ENCODE peak calls at places on chromosomes 13 and 19, in six cellular contexts. G, F, M, J, W and N are unnamed samples. For H3K4me1, the result is how much of the 10 kb centered on the place peaks cover.

GRCh38 chr19:41588497-41589209 is 12.7 kb downstream of the CEACAM21 start:
- DNase-seq in W (peak), J (peak), M (peak), G (no peak), F (no peak), N (peak)

GRCh38 chr19:7871280-7871529 is 3.0 kb downstream of the PRR36 start:
- DNase-seq in M (no peak), G (no peak), F (no peak), J (no peak), W (peak), N (no peak)

GRCh38 chr19:21082011-21082975 is at the start of gene ZNF714:
- DNase-seq in G (peak), F (peak), M (peak), W (peak), J (peak), N (peak)

GRCh38 chr19:38304866-38305429 is 897 bp downstream of the C19orf33 start:
- DNase-seq in W (peak), M (peak), J (no peak), F (no peak), G (peak), N (peak)

GRCh38 chr19:14107581-14108461 is 9.7 kb downstream of the PRKACA start:
- DNase-seq in M (peak), G (no peak), F (no peak), J (no peak), W (no peak), N (peak)

GRCh38 chr13:65830411-65831172 is 1399.5 kb downstream of the PCDH9 start:
- DNase-seq in J (no peak), F (no peak), G (no peak), W (no peak), M (no peak), N (no peak)

GRCh38 chr13:60619461-60619860 is 222.4 kb downstream of the TDRD3 start:
- DNase-seq in J (no peak), F (no peak), M (no peak), G (no peak), W (no peak), N (no peak)

GRCh38 chr19:39307822-39308530 is 11.8 kb downstream of the IFNL1 start:
- DNase-seq in M (no peak), W (peak), J (no peak), F (no peak), G (no peak), N (no peak)

GRCh38 chr19:10105241-10106099 is 692 bp upstream of the PPAN start:
- DNase-seq in F (no peak), W (no peak), G (no peak), J (no peak), M (no peak), N (no peak)

GRCh38 chr13:93361703-93362102 is 135.1 kb downstream of the GPC6 start:
- DNase-seq in G (no peak), M (no peak), J (peak), F (no peak), W (no peak), N (no peak)

GRCh38 chr13:32624441-32624840 is 38.2 kb downstream of the PDS5B start:
- DNase-seq in W (no peak), F (no peak), M (peak), J (peak), G (no peak), N (no peak)

GRCh38 chr19:9073806-9074205 is 13.1 kb upstream of the OR1M1 start:
- DNase-seq in J (no peak), G (no peak), M (no peak), F (no peak), W (peak), N (no peak)

GRCh38 chr13:97743946-97744345 is 209.5 kb upstream of the IPO5 start:
- DNase-seq in G (no peak), J (no peak), F (no peak), W (no peak), M (no peak), N (no peak)

GRCh38 chr19:23925285-23925684 is 10.6 kb downstream of the ZNF726 start:
- DNase-seq in W (no peak), J (no peak), G (no peak), M (no peak), F (no peak), N (no peak)

GRCh38 chr19:29866011-29866410 is 54.2 kb downstream of the CCNE1 start:
- DNase-seq in J (no peak), W (no peak), F (no peak), M (no peak), G (no peak), N (no peak)

GRCh38 chr19:40686882-40687524 is 3.4 kb downstream of the NUMBL start:
- DNase-seq in G (no peak), J (no peak), M (no peak), W (no peak), F (no peak), N (no peak)

GRCh38 chr13:113153810-113154748 is 4.4 kb upstream of the PROZ start:
- DNase-seq in J (peak), G (peak), W (peak), M (peak), F (peak), N (peak)

GRCh38 chr19:38294090-38294489 is 10.0 kb upstream of the C19orf33 start:
- DNase-seq in M (no peak), J (no peak), G (no peak), W (no peak), F (no peak), N (no peak)

GRCh38 chr19:4066176-4066606 is 508 bp downstream of the ZBTB7A start:
- DNase-seq in W (no peak), F (no peak), J (no peak), G (no peak), M (no peak), N (no peak)

DNA sequence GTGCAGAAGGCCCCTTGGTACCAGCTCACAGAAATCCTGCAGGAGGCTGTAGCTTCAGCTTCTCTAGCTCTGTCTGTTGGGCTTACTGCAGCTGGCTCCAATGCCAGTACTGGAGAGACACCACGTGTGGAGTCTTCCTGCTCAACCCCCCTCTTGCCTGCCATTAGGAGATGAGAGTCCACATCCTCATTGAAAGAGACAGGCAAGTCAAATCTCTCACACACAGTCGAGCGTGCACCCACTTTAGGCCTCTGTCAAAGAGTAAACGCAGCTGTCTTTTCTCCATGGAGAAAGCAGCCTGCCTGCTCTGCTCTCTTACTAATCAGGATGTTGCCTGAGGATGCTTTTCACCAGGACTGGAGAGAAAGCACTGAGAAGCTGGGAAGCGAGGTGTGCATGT is 523.0 kb upstream of the NBEA start:
- DNase-seq in W (no peak), G (no peak), M (no peak), F (no peak), J (no peak), N (no peak)
- H3K4me3 ChIP-seq in W (no peak), G (no peak), M (no peak), F (no peak), J (no peak), N (no peak)

GRCh38 chr13:77506874-77507273 is 28.6 kb upstream of the SCEL start:
- DNase-seq in F (no peak), G (peak), M (no peak), J (no peak), W (no peak), N (peak)
- TF ChIP-seq CTCF in F (no peak), G (no peak), M (peak), J (peak), W (no peak), N (peak)

GRCh38 chr19:648904-649733 is 9.4 kb downstream of the FGF22 start:
- DNase-seq in W (no peak), M (no peak), J (no peak), G (no peak), F (no peak), N (no peak)

GRCh38 chr19:647566-648284 is 8.0 kb downstream of the FGF22 start:
- DNase-seq in G (no peak), F (no peak), J (no peak), W (no peak), M (no peak), N (no peak)

GRCh38 chr19:648305-648704 is 8.6 kb downstream of the FGF22 start:
- DNase-seq in W (no peak), F (no peak), G (no peak), J (no peak), M (no peak), N (no peak)

GRCh38 chr19:645912-646797 is 6.5 kb downstream of the FGF22 start:
- DNase-seq in W (no peak), G (no peak), F (no peak), J (no peak), M (no peak), N (no peak)

GRCh38 chr19:646798-647565 is 7.3 kb downstream of the FGF22 start:
- DNase-seq in J (no peak), W (no peak), F (no peak), G (no peak), M (no peak), N (no peak)
- H3K4me1 ChIP-seq in J (under half), W (under half), F (under half), G (under half), M (under half), N (under half)

GRCh38 chr13:24274452-24274971 is 34.9 kb upstream of the C1QTNF9 start:
- DNase-seq in W (no peak), G (no peak), J (peak), M (no peak), F (no peak), N (no peak)
- H3K4me3 ChIP-seq in W (no peak), G (no peak), J (no peak), M (no peak), F (no peak), N (no peak)

GRCh38 chr13:45700971-45701900 is 884 bp upstream of the CBY2 start:
- DNase-seq in F (no peak), G (no peak), J (no peak), M (no peak), W (no peak), N (no peak)
- TF ChIP-seq CTCF in F (no peak), G (no peak), J (no peak), M (no peak), W (peak), N (no peak)